ENCODE peak calls at places on chromosomes 6 and 20, in five cellular contexts. One of them, this sample, is unnamed.

GRCh38 chr6:70651326-70651905 is 16.3 kb upstream of the SMAP1 start:
- DNase-seq in heart left ventricle: no peak
- DNase-seq in neural progenitor cell: no peak
- DNase-seq in fibroblast of lung: no peak
- DNase-seq in AG04449: no peak
- DNase-seq in this sample: no peak

GRCh38 chr20:43603124-43603523 is 12.4 kb downstream of the IFT52 start:
- DNase-seq in heart left ventricle: no peak
- DNase-seq in neural progenitor cell: no peak
- DNase-seq in fibroblast of lung: no peak
- DNase-seq in AG04449: no peak
- DNase-seq in this sample: no peak

GRCh38 chr6:1402369-1402768 is 13.0 kb downstream of the FOXF2 start:
- DNase-seq in heart left ventricle: no peak
- DNase-seq in neural progenitor cell: no peak
- DNase-seq in fibroblast of lung: no peak
- DNase-seq in AG04449: no peak
- DNase-seq in this sample: no peak

GRCh38 chr6:122222761-122223160 is 176.7 kb upstream of the HSF2 start:
- DNase-seq in heart left ventricle: no peak
- DNase-seq in neural progenitor cell: no peak
- DNase-seq in fibroblast of lung: peak; percentile 1
- DNase-seq in AG04449: no peak
- DNase-seq in this sample: no peak

GRCh38 chr6:73927421-73927820 is 231.4 kb downstream of the CD109 start:
- DNase-seq in heart left ventricle: no peak
- DNase-seq in neural progenitor cell: no peak
- DNase-seq in fibroblast of lung: peak; percentile 8
- DNase-seq in AG04449: no peak
- DNase-seq in this sample: no peak

GRCh38 chr20:35001596-35002362 is 46.1 kb downstream of the MYH7B start:
- DNase-seq in heart left ventricle: peak; percentile 27
- DNase-seq in neural progenitor cell: peak; percentile 56
- DNase-seq in fibroblast of lung: no peak
- DNase-seq in AG04449: no peak
- DNase-seq in this sample: peak; percentile 92

GRCh38 chr6:164034602-164035140 is 620.2 kb downstream of the QKI start:
- DNase-seq in heart left ventricle: no peak
- DNase-seq in neural progenitor cell: no peak
- DNase-seq in fibroblast of lung: no peak
- DNase-seq in AG04449: no peak
- DNase-seq in this sample: no peak

GRCh38 chr6:54291738-54292137 is 16.5 kb upstream of the TINAG start:
- DNase-seq in heart left ventricle: no peak
- DNase-seq in neural progenitor cell: no peak
- DNase-seq in fibroblast of lung: peak; percentile 40
- DNase-seq in AG04449: no peak
- DNase-seq in this sample: no peak

GRCh38 chr6:52749546-52750152 is 13.6 kb downstream of the GSTA2 start:
- DNase-seq in heart left ventricle: no peak
- DNase-seq in neural progenitor cell: no peak
- DNase-seq in fibroblast of lung: no peak
- DNase-seq in AG04449: no peak
- DNase-seq in this sample: no peak

GRCh38 chr6:13485923-13486557 is 1.4 kb downstream of the GFOD1 start:
- DNase-seq in heart left ventricle: peak; percentile 51
- DNase-seq in neural progenitor cell: peak; percentile 61
- DNase-seq in fibroblast of lung: peak; percentile 47
- DNase-seq in AG04449: no peak
- DNase-seq in this sample: no peak

GRCh38 chr6:111823831-111824607 is 49.2 kb downstream of the FYN start:
- DNase-seq in heart left ventricle: no peak
- DNase-seq in neural progenitor cell: no peak
- DNase-seq in fibroblast of lung: peak; percentile 85
- DNase-seq in AG04449: no peak
- DNase-seq in this sample: no peak

GRCh38 chr20:58458342-58459057 is 56.7 kb downstream of the APCDD1L start:
- DNase-seq in heart left ventricle: no peak
- DNase-seq in neural progenitor cell: peak; percentile 40
- DNase-seq in fibroblast of lung: peak; percentile 19
- DNase-seq in AG04449: no peak
- DNase-seq in this sample: no peak

GRCh38 chr6:2433686-2434085 is 188.3 kb upstream of the GMDS start:
- DNase-seq in heart left ventricle: no peak
- DNase-seq in neural progenitor cell: no peak
- DNase-seq in fibroblast of lung: no peak
- DNase-seq in AG04449: no peak
- DNase-seq in this sample: no peak

GRCh38 chr6:150070236-150070860 is 1.4 kb upstream of the ULBP3 start:
- DNase-seq in heart left ventricle: no peak
- DNase-seq in neural progenitor cell: no peak
- DNase-seq in fibroblast of lung: no peak
- DNase-seq in AG04449: no peak
- DNase-seq in this sample: no peak

GRCh38 chr6:150068173-150068785 is 642 bp downstream of the ULBP3 start:
- DNase-seq in heart left ventricle: no peak
- DNase-seq in neural progenitor cell: no peak
- DNase-seq in fibroblast of lung: no peak
- DNase-seq in AG04449: no peak
- DNase-seq in this sample: no peak

GRCh38 chr6:150072201-150072600 is 3.3 kb upstream of the ULBP3 start:
- DNase-seq in heart left ventricle: peak; percentile 70
- DNase-seq in neural progenitor cell: no peak
- DNase-seq in fibroblast of lung: peak; percentile 10
- DNase-seq in AG04449: no peak
- DNase-seq in this sample: no peak

GRCh38 chr6:150069707-150070106 is 786 bp upstream of the ULBP3 start:
- DNase-seq in heart left ventricle: no peak
- DNase-seq in neural progenitor cell: peak; percentile 28
- DNase-seq in fibroblast of lung: peak; percentile 21
- DNase-seq in AG04449: no peak
- DNase-seq in this sample: no peak

DNA sequence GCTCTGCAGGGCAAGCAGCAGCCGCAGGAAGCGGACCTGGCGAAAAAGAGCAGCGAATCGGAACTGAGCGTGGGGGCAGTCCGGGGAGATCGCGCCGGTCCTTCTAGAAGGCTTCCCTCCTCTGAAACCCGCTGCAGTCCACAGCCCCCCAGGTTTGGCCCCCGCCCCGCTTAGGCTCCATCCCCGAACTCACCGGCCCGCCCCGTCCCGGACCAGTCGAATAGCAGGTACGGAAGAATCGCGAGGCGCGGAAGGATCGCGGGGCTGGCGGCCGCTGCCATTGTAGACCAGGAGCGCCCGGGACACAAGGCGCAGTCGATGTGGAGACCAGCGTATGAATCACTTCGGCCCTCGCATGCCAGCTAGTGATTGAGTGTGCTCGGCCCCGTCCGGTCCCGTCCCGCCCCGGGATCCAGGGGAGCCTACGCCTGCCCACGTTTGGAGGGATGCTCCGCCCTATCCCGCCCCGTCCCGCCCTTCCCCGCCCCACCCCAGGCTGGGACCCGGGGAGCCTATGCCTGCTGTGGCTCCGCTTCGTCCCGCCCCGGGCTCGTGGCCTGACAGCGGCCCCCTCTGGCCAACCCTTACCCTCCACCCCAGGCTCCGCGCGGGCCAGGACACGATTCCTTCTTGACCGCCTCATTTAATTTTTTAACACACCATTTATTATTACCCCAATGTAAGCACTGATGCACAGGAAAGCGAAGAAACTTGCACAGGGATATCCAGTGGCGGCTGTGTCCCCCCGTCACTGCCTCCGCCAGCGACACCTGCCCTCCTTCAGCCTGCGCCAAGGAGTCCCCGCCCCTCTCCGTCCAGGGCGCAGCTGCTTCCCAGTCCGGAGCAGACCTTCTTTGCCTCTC is at the start of gene ULBP3:
- DNase-seq in heart left ventricle: peak; percentile 95
- DNase-seq in neural progenitor cell: peak; percentile 89
- DNase-seq in fibroblast of lung: peak; percentile 91
- DNase-seq in AG04449: peak; percentile 68
- DNase-seq in this sample: no peak
- TF ChIP-seq CTCF in heart left ventricle: peak; percentile 55
- TF ChIP-seq CTCF in neural progenitor cell: peak; percentile 66
- TF ChIP-seq CTCF in fibroblast of lung: peak; percentile 55
- TF ChIP-seq CTCF in AG04449: peak; percentile 75
- TF ChIP-seq CTCF in this sample: peak; percentile 77

GRCh38 chr6:64250126-64250525 is 614.5 kb downstream of the PHF3 start:
- DNase-seq in heart left ventricle: no peak
- DNase-seq in neural progenitor cell: no peak
- DNase-seq in fibroblast of lung: peak; percentile 40
- DNase-seq in AG04449: no peak
- DNase-seq in this sample: no peak
- TF ChIP-seq CTCF in heart left ventricle: no peak
- TF ChIP-seq CTCF in neural progenitor cell: peak; percentile 25
- TF ChIP-seq CTCF in fibroblast of lung: no peak
- TF ChIP-seq CTCF in AG04449: no peak
- TF ChIP-seq CTCF in this sample: no peak

DNA sequence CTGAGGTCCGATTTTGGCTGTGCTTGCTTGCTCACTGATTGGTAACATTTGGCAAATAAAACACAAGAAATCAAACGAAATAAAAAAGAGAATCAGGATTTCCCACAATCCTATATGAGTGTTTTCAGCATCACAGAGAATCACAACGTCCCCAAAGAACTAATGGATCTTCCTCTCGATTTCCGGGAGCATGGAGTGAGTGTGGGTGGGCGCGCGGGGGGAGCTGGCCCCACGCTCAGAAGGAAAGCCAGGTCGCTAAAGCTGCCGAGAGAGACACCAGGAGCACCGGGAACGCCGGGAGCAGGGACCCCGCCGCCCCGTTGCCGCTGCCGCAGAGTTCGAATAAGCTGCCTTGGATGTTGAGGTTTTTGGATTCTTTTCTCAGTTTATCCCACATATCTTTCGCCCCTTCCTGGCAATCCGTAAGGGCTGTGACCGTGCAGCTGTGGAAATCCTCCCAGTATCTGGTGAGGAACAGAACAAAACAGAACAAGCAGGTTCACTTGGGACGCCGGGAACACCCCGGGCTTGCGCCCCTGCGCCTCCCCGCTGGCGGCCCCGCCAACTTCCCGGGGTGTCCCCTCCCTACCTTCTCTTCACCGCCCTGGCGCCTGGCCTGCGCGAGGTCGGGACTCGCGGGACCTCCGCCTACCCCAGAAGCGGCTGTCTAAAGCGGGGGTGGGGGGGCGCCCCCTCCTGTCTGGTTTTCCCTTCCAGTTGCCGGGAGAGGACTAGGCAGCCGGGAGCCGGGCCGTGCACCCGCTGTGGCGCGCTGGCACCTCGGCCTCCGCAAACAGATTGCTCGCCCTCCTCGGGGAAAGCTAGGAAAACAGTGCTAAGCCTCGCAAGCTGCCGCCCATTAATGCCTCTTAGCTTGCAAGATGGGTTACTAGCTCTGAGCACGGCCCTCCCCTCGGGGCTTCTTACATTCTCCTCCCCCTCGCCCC is 7.7 kb downstream of the NRN1 start:
- DNase-seq in heart left ventricle: peak; percentile 59
- DNase-seq in neural progenitor cell: peak; percentile 75
- DNase-seq in fibroblast of lung: no peak
- DNase-seq in AG04449: no peak
- DNase-seq in this sample: no peak
- TF ChIP-seq CTCF in heart left ventricle: peak; percentile 30
- TF ChIP-seq CTCF in neural progenitor cell: peak; percentile 27
- TF ChIP-seq CTCF in fibroblast of lung: no peak
- TF ChIP-seq CTCF in AG04449: peak; percentile 18
- TF ChIP-seq CTCF in this sample: peak; percentile 68

GRCh38 chr6:40845588-40845987 is 193.4 kb downstream of the UNC5CL start:
- DNase-seq in heart left ventricle: no peak
- DNase-seq in neural progenitor cell: peak; percentile 78
- DNase-seq in fibroblast of lung: peak; percentile 42
- DNase-seq in AG04449: no peak
- DNase-seq in this sample: no peak
- TF ChIP-seq CTCF in heart left ventricle: peak; percentile 57
- TF ChIP-seq CTCF in neural progenitor cell: peak; percentile 76
- TF ChIP-seq CTCF in fibroblast of lung: peak; percentile 66
- TF ChIP-seq CTCF in AG04449: peak; percentile 69
- TF ChIP-seq CTCF in this sample: peak; percentile 83

GRCh38 chr6:78605909-78606446 is 261.4 kb upstream of the IRAK1BP1 start:
- DNase-seq in heart left ventricle: no peak
- DNase-seq in neural progenitor cell: no peak
- DNase-seq in fibroblast of lung: peak; percentile 80
- DNase-seq in AG04449: peak; percentile 59
- DNase-seq in this sample: no peak
- TF ChIP-seq CTCF in heart left ventricle: no peak
- TF ChIP-seq CTCF in neural progenitor cell: no peak
- TF ChIP-seq CTCF in fibroblast of lung: no peak
- TF ChIP-seq CTCF in AG04449: no peak
- TF ChIP-seq CTCF in this sample: no peak

DNA sequence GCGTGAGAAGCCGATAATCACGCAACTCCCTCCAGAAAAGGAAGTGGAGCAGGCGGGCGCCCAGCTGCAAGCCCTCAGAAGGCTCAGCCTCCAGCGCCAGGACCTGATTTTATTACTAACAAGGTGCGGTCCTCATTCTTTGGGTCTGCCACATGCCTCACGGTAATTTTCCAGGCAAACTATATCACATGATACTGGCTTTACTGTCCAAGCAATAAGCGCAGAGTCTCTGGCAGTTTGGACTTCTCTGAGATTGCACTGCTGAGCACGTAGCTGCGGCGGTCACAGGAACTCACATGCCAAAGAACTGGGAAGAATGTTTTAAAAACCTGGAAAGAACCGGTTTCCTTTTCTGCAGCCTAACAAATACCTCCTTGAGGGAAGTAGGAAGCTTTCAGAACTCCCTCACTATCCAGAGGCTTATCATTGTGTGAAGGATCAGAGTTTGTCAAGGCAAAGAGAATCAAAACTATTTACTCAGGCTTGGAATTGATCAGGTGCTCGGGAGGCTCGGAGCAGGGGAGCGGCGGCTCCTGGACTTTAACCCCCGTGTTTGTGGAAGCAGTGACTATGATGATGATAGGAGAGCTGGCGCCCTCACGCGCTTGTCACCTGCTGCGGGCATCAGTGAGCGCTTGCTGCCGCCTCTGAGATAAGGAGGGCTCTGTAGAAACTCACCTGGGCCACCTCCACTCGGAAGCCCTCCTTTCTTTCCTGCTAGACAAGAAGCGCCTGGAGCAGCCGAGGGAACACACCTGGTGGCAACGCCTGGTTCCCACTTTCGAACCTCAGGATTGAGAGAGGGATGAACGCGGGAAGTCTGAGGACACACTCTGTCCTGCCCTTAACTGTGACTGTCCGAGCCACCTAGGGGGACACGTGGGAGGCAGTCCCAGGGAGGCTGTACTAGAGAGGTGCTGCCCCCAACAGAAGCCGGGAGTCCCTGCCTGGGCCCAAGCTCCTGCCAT is 27.2 kb upstream of the SYNJ2 start:
- DNase-seq in heart left ventricle: no peak
- DNase-seq in neural progenitor cell: peak; percentile 13
- DNase-seq in fibroblast of lung: peak; percentile 26
- DNase-seq in AG04449: no peak
- DNase-seq in this sample: no peak
- TF ChIP-seq CTCF in heart left ventricle: no peak
- TF ChIP-seq CTCF in neural progenitor cell: no peak
- TF ChIP-seq CTCF in fibroblast of lung: no peak
- TF ChIP-seq CTCF in AG04449: no peak
- TF ChIP-seq CTCF in this sample: no peak

DNA sequence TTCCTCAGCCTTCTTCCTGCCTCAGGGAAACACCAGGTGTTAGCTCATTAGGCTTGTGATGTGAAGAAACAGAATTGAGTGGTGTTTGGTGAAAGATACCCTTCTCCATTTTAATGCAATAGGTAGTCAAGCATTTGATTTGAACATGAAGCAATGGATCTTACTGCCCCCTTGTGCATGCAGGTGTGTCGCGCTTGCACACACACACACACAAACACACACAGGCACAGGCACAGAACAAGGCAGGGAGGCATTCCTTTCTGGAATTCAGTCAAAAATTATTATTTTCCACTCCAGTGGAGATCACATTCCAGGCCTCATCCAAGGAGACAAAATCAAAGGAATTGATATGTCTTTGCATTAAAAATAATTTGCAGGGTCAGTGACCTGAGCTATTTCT is 667.0 kb upstream of the MARCKS start:
- DNase-seq in heart left ventricle: no peak
- DNase-seq in neural progenitor cell: peak; percentile 16
- DNase-seq in fibroblast of lung: peak; percentile 11
- DNase-seq in AG04449: no peak
- DNase-seq in this sample: no peak
- TF ChIP-seq CTCF in heart left ventricle: peak; percentile 16
- TF ChIP-seq CTCF in neural progenitor cell: peak; percentile 37
- TF ChIP-seq CTCF in fibroblast of lung: no peak
- TF ChIP-seq CTCF in AG04449: no peak
- TF ChIP-seq CTCF in this sample: peak; percentile 35

This sample was measured in chondrocyte.